ENCODE peak calls at places on chromosomes 11 and 22, in ten cellular contexts. F is HCT116, B is stomach, V is spleen, W is GM12878, K is sigmoid colon, M is SK-N-SH, J is Panc1, G is transverse colon, U is HepG2. C is an unnamed sample. For H3K4me1, the result is how much of the 10 kb centered on the place peaks cover.

GRCh38 chr22:24128631-24129601 is 52.4 kb upstream of the SUSD2 start:
- DNase-seq in M (no peak), K (peak), J (no peak), G (no peak), W (no peak), U (no peak), V (no peak), F (no peak), B (no peak), C (no peak)

GRCh38 chr11:63866211-63866610 is 27.3 kb downstream of the MARK2 start:
- DNase-seq in K (peak), B (peak), F (no peak), U (no peak), J (no peak), M (no peak), G (peak), V (no peak), W (peak), C (peak)

GRCh38 chr11:109696191-109696897 is 274.4 kb downstream of the C11orf87 start:
- DNase-seq in U (no peak), W (no peak), K (no peak), V (peak), G (no peak), B (no peak), J (no peak), F (peak), M (no peak), C (no peak)

GRCh38 chr22:25627271-25627848 is 62.9 kb downstream of the GRK3 start:
- DNase-seq in G (no peak), J (no peak), K (no peak), M (peak), B (no peak), V (no peak), U (no peak), F (no peak), W (no peak), C (no peak)

GRCh38 chr22:49632199-49633009 is 195.3 kb downstream of the BRD1 start:
- DNase-seq in G (peak), M (peak), B (peak), F (peak), W (no peak), K (peak), J (no peak), U (peak), V (no peak), C (no peak)

GRCh38 chr22:21450320-21450831 is 16.8 kb upstream of the TMEM191C start:
- DNase-seq in G (no peak), F (no peak), U (no peak), B (peak), W (no peak), K (peak), V (peak), M (peak), J (no peak), C (no peak)

GRCh38 chr11:70918242-70918641 is 334.1 kb downstream of the SHANK2 start:
- DNase-seq in G (no peak), J (no peak), U (no peak), V (no peak), W (no peak), F (no peak), K (no peak), M (no peak), B (no peak), C (peak)

GRCh38 chr11:102316505-102316904 is 779 bp upstream of the BIRC3 start:
- DNase-seq in U (no peak), F (no peak), M (no peak), B (no peak), J (no peak), G (no peak), W (no peak), V (no peak), K (no peak), C (no peak)

GRCh38 chr11:10072841-10073240 is 221.2 kb downstream of the SBF2 start:
- DNase-seq in M (no peak), V (no peak), F (no peak), B (no peak), J (no peak), K (no peak), W (no peak), G (no peak), U (no peak), C (no peak)

GRCh38 chr22:32776800-32777199 is 24.7 kb upstream of the TIMP3 start:
- DNase-seq in V (no peak), K (no peak), B (no peak), W (no peak), U (no peak), J (no peak), M (no peak), G (no peak), F (no peak), C (no peak)

GRCh38 chr11:106670069-106670468 is 348.2 kb downstream of the GUCY1A2 start:
- DNase-seq in G (no peak), W (no peak), J (no peak), M (no peak), K (no peak), V (no peak), U (no peak), B (no peak), F (no peak), C (no peak)

GRCh38 chr11:22597062-22597461 is 28.6 kb downstream of the FANCF start:
- DNase-seq in G (no peak), B (no peak), M (no peak), F (no peak), J (no peak), K (no peak), V (no peak), W (no peak), U (no peak), C (no peak)

GRCh38 chr11:116879789-116880402 is 42.5 kb upstream of the APOA1 start:
- DNase-seq in B (no peak), V (no peak), U (peak), M (peak), J (peak), F (peak), W (peak), G (no peak), K (no peak), C (no peak)

GRCh38 chr22:32591620-32592019 is 117.0 kb downstream of the FBXO7 start:
- DNase-seq in F (no peak), V (no peak), B (no peak), U (no peak), W (no peak), K (no peak), M (no peak), J (no peak), G (no peak), C (no peak)

GRCh38 chr22:19515654-19516377 is 8.4 kb downstream of the CLDN5 start:
- DNase-seq in B (no peak), U (no peak), G (no peak), K (no peak), J (no peak), W (no peak), M (no peak), F (no peak), V (no peak), C (no peak)

GRCh38 chr11:17014321-17014773 is at the start of gene PLEKHA7:
- DNase-seq in B (peak), V (peak), G (peak), K (peak), W (no peak), J (no peak), F (no peak), M (peak), U (peak), C (no peak)

GRCh38 chr11:126589492-126589803 is 234.0 kb downstream of the ST3GAL4 start:
- DNase-seq in K (no peak), V (no peak), J (no peak), B (no peak), U (no peak), G (no peak), W (no peak), F (no peak), M (no peak), C (no peak)

GRCh38 chr11:130381317-130381716 is 47.1 kb downstream of the ADAMTS8 start:
- DNase-seq in J (no peak), G (no peak), F (no peak), M (no peak), K (no peak), B (no peak), U (no peak), V (no peak), W (no peak), C (no peak)

GRCh38 chr11:116791002-116791812 is 472 bp downstream of the APOA5 start:
- DNase-seq in G (peak), J (no peak), M (peak), V (peak), W (no peak), U (peak), B (peak), F (peak), K (peak), C (peak)

GRCh38 chr22:44750481-44750880 is 1.9 kb upstream of the ARHGAP8 start:
- DNase-seq in K (no peak), M (no peak), B (no peak), V (no peak), G (no peak), U (no peak), W (no peak), F (no peak), J (no peak), C (no peak)

GRCh38 chr11:117979481-117980211 is 6.5 kb upstream of the IL10RA start:
- DNase-seq in U (no peak), F (no peak), G (no peak), M (no peak), B (no peak), J (no peak), K (no peak), W (peak), V (peak), C (no peak)

GRCh38 chr11:63915961-63916836 is 765 bp downstream of the RCOR2 start:
- DNase-seq in W (no peak), K (no peak), F (no peak), V (peak), G (peak), B (peak), M (peak), J (no peak), U (peak), C (no peak)

GRCh38 chr22:25987948-25988347 is 181.3 kb upstream of the SEZ6L start:
- DNase-seq in V (no peak), K (no peak), B (no peak), G (no peak), F (no peak), W (no peak), U (no peak), M (peak), J (no peak), C (no peak)

GRCh38 chr22:22943521-22944267 is 56.1 kb downstream of the IGLL5 start:
- DNase-seq in M (peak), F (no peak), V (no peak), K (no peak), U (no peak), W (no peak), G (peak), B (peak), J (no peak), C (peak)

GRCh38 chr22:26606611-26607010 is 11.2 kb downstream of the CRYBB1 start:
- DNase-seq in G (no peak), K (no peak), W (no peak), V (no peak), M (no peak), U (no peak), B (no peak), J (no peak), F (no peak), C (no peak)

GRCh38 chr11:12889243-12889642 is 119.9 kb upstream of the RASSF10 start:
- DNase-seq in G (no peak), M (no peak), F (no peak), J (no peak), V (no peak), K (peak), W (no peak), U (no peak), B (no peak), C (no peak)

GRCh38 chr11:57900315-57900714 is 123.4 kb upstream of the OR9Q1 start:
- DNase-seq in M (no peak), B (no peak), V (no peak), G (peak), F (no peak), W (no peak), J (no peak), U (no peak), K (no peak), C (no peak)

DNA sequence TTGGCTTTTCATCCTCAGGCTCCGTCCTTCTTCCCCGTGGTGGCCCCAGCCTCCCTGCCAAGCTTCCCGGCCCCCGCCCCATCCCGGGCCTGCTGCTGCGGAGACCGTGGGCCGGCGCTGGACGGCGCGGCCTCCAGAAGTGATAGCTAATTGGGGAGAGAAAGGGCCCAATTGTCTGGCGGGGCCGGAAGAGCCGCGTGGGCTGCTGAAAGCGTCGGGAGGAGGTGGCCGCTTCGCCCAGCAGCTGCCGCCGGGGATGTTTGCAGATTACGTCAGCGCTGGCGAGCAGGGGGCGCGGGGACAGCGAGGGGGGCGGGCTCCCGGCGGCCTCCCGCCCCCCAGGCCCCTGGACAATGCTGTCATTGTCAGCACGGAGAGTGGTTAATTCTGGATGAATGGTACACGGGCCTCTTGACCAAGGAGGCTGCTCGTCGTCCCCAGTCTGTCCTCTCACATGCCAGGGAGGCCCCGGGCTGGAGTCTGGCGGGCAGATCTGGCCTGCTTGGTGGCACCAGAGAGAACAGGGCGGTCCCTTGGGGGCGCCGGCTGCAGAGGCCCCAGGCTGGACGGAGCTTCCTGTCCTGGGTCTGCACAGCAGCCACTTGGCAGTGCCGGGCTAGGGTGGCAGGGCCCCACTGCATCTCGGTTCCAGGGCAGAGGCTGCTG is 1.6 kb downstream of the SMIM38 start:
- DNase-seq in K (peak), M (peak), G (no peak), B (no peak), U (peak), J (no peak), W (no peak), V (peak), F (no peak), C (peak)
- H3K4me1 ChIP-seq in K (under half), M (under half), G (under half), B (under half), U (half or more), J (under half), W (under half), V (under half), F (under half), C (under half)

GRCh38 chr11:62506413-62506940 is 40.1 kb downstream of the AHNAK start:
- DNase-seq in V (no peak), B (no peak), W (no peak), G (no peak), K (no peak), U (no peak), J (no peak), F (no peak), M (no peak), C (no peak)

GRCh38 chr11:62505784-62506145 is 40.8 kb downstream of the AHNAK start:
- DNase-seq in M (no peak), G (no peak), F (no peak), J (no peak), V (no peak), W (no peak), U (no peak), B (no peak), K (no peak), C (no peak)

GRCh38 chr11:62505112-62505783 is 41.4 kb downstream of the AHNAK start:
- DNase-seq in V (no peak), F (no peak), U (no peak), J (no peak), W (no peak), G (peak), M (no peak), K (peak), B (no peak), C (no peak)

GRCh38 chr11:62507023-62507422 is 39.6 kb downstream of the AHNAK start:
- DNase-seq in F (no peak), K (no peak), U (no peak), G (no peak), M (no peak), B (no peak), J (no peak), V (no peak), W (no peak), C (no peak)

DNA sequence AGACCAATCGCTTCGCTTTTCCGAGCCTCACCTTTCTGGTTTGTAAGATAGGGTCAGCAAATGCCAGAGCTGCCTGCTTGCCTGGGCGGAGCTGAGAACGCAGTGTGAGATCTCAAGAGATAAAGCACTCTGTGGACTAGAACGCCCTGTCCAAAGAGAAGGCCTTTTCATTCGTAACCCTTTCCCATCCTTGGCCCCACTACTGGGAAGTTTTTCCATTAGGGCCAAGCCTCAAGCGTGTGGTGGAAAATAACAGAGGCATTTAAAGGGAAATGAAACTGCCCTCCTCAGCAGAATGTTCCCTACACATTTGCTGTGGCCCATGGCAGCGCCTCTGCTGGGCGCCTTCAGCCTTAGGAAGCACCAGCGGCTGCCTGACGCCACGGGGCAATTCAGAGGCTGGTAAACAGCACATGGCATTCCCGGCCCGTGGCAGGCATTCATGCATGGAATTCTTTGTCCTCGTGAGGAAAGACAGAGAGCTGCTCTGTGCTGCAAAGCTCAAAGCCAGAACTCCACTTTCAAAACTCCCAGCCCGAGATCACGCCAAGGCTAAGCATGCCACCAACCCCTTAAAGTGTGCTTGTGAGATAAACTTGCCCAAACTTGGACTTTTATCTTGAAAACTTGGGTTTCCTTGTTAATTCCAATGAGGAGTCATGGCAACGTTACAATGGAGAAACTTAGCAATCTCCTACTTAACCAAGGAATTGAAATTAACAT is 38.1 kb downstream of the AHNAK start:
- DNase-seq in M (peak), U (peak), J (peak), F (peak), V (peak), W (no peak), B (peak), G (peak), K (peak), C (peak)
- TF ChIP-seq POLR2AphosphoS5 in M (no peak), U (no peak), J (peak), F (peak), V (peak), W (no peak), B (peak), G (peak), K (peak), C (peak)

GRCh38 chr22:37180531-37181231 is 7.4 kb downstream of the C1QTNF6 start:
- DNase-seq in K (peak), J (no peak), F (no peak), W (no peak), V (peak), M (no peak), B (no peak), U (no peak), G (no peak), C (no peak)

GRCh38 chr22:37177755-37178154 is 10.3 kb downstream of the C1QTNF6 start:
- DNase-seq in G (no peak), J (no peak), W (no peak), U (no peak), F (no peak), V (no peak), K (no peak), B (no peak), M (no peak), C (no peak)

GRCh38 chr22:37178350-37179125 is 9.5 kb downstream of the C1QTNF6 start:
- DNase-seq in G (peak), V (peak), K (no peak), M (no peak), W (no peak), J (no peak), F (no peak), B (peak), U (peak), C (no peak)

GRCh38 chr22:37179622-37180420 is 8.2 kb downstream of the C1QTNF6 start:
- DNase-seq in B (no peak), W (no peak), M (no peak), J (no peak), U (no peak), V (peak), G (peak), K (peak), F (no peak), C (no peak)

GRCh38 chr22:37179126-37179470 is 8.9 kb downstream of the C1QTNF6 start:
- DNase-seq in F (no peak), U (no peak), J (no peak), W (no peak), V (no peak), B (no peak), G (no peak), K (no peak), M (no peak), C (no peak)
- H3K4me1 ChIP-seq in F (under half), U (under half), J (under half), W (under half), V (under half), B (under half), G (under half), K (under half), M (under half), C (under half)

GRCh38 chr11:121464352-121464946 is 11.7 kb upstream of the SORL1-AS1 start:
- DNase-seq in W (no peak), K (peak), J (peak), B (no peak), G (peak), U (peak), F (peak), V (peak), M (peak), C (peak)
- TF ChIP-seq POLR2AphosphoS5 in W (peak), K (peak), J (peak), B (no peak), G (peak), U (no peak), F (peak), V (peak), M (peak), C (no peak)

DNA sequence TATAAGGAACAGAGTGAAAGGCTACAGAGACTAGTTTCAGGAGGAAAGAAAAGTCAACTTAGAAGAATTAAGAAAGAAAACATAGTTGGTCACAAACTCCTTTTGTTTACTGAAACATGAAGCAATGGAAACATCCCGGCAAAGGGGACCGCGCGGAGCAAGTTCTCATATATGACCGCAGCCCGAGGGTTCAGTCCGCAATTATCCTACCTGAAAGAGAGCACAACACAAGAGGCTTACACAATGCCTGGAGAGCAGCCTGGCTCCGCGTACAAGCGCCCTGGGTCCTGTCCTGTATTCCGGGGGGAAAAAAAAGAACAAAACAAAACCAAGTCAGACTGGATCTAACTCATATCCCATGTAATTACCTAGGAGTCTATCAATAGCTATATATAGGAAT is 12.3 kb downstream of the RBM4B start:
- DNase-seq in U (no peak), F (no peak), W (no peak), G (no peak), V (no peak), B (no peak), K (no peak), J (no peak), M (no peak), C (no peak)
- H3K4me1 ChIP-seq in U (under half), F (under half), W (under half), G (under half), V (under half), B (under half), K (under half), J (under half), M (under half), C (under half)

C was measured in breast epithelium.